ENCODE peak calls at places on chromosomes 7 and 10, in five cellular contexts. T, K, W, M and G are unnamed samples.

GRCh38 chr7:37467017-37467416 is 18.4 kb upstream of the ELMO1 start:
- DNase-seq in M (no peak), W (no peak), T (no peak), K (no peak), G (no peak)

GRCh38 chr7:37315752-37316711 is 132.6 kb downstream of the ELMO1 start:
- DNase-seq in T (no peak), M (no peak), K (no peak), W (no peak), G (no peak)

GRCh38 chr10:60186315-60187071 is 203.2 kb downstream of the ANK3 start:
- DNase-seq in K (no peak), W (no peak), M (peak), T (no peak), G (peak)

GRCh38 chr10:64535131-64535867 is 1014.1 kb downstream of the REEP3 start:
- DNase-seq in W (no peak), K (no peak), T (no peak), M (no peak), G (no peak)

GRCh38 chr10:50326757-50327701 is 75.7 kb upstream of the ASAH2 start:
- DNase-seq in M (peak), K (no peak), W (peak), T (no peak), G (peak)

GRCh38 chr7:129665013-129665401 is 53.5 kb downstream of the NRF1 start:
- DNase-seq in T (no peak), W (no peak), K (peak), M (peak), G (peak)

GRCh38 chr7:81333004-81333403 is 414.2 kb upstream of the SEMA3C start:
- DNase-seq in K (no peak), T (no peak), W (no peak), M (peak), G (no peak)

GRCh38 chr10:122163182-122164027 is 107.7 kb upstream of the BTBD16 start:
- DNase-seq in T (no peak), M (peak), W (no peak), K (peak), G (no peak)

GRCh38 chr10:78803710-78804109 is 265.1 kb upstream of the ZMIZ1 start:
- DNase-seq in W (no peak), M (no peak), T (no peak), K (no peak), G (no peak)

GRCh38 chr7:17944720-17945119 is 4.4 kb upstream of the SNX13 start:
- DNase-seq in T (no peak), W (no peak), K (peak), M (no peak), G (peak)

GRCh38 chr7:98881561-98882315 is 3.4 kb downstream of the TRRAP start:
- DNase-seq in W (no peak), T (no peak), K (no peak), M (no peak), G (no peak)

GRCh38 chr10:15384154-15384553 is 13.1 kb upstream of the FAM171A1 start:
- DNase-seq in T (no peak), K (no peak), W (no peak), M (no peak), G (no peak)

GRCh38 chr7:97025983-97026704 is 1.5 kb upstream of the DLX5 start:
- DNase-seq in K (no peak), T (no peak), W (no peak), M (no peak), G (no peak)

GRCh38 chr7:17099083-17099973 is 199.1 kb upstream of the AHR start:
- DNase-seq in K (no peak), W (no peak), M (no peak), T (no peak), G (peak)

GRCh38 chr7:115340828-115341227 is 418.9 kb downstream of the MDFIC start:
- DNase-seq in M (peak), T (no peak), K (no peak), W (no peak), G (peak)

GRCh38 chr7:102728-103127 is 89.6 kb upstream of the FAM20C start:
- DNase-seq in M (no peak), T (no peak), W (no peak), K (no peak), G (no peak)

GRCh38 chr10:124917168-124917938 is 24.6 kb upstream of the ZRANB1 start:
- DNase-seq in W (peak), T (no peak), K (peak), M (peak), G (peak)

GRCh38 chr7:131638641-131639430 is 82.4 kb upstream of the PODXL start:
- DNase-seq in K (no peak), M (no peak), T (no peak), W (no peak), G (no peak)

GRCh38 chr10:132947843-132948242 is 5.5 kb upstream of the CFAP46 start:
- DNase-seq in K (no peak), W (no peak), M (no peak), T (no peak), G (no peak)

GRCh38 chr7:2876031-2876862 is 32.1 kb upstream of the GNA12 start:
- DNase-seq in W (no peak), K (peak), M (peak), T (no peak), G (no peak)

GRCh38 chr7:83701744-83702143 is 52.8 kb upstream of the SEMA3E start:
- DNase-seq in K (no peak), W (no peak), M (no peak), T (no peak), G (no peak)

DNA sequence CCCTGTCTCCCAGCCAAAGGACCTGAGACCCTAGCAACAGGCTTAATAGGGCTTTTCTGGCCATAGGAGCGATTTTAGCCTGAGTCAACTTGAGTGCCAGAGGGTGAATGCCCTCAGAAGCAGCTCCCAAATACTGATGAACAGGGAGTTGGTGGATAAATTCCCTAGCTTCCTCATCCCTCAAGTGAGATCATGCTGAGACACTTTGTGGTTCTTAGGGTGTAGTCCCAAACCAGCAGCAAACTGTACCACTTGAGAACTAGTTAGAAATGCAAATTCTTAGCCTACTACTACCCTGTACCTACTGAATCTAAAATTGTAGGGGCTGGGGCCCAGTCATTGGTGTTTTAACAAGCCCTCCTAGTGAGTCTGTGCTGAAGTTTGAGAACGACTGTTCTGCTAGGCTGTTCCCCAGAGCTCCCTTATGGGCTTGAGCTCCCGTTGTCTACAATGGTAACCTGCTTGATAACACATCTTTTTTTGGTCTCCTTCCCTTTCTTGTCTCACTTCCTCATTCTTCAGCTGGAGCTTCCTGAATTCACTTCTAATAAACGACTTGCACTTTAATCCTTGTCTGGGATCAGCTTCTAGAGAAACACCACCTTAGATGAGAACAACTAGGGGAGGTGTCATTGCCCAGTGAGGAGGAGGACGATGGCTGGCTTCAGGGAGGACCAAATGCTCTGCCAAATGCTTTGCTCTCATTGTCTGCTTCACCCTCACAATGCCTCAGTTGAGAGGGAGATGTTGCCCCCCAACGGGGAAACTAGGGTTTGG is 18.2 kb upstream of the CDH23 start:
- DNase-seq in W (no peak), M (no peak), T (no peak), K (no peak), G (no peak)
- TF ChIP-seq RCOR1 in W (no peak), M (no peak), T (no peak), K (no peak), G (no peak)

DNA sequence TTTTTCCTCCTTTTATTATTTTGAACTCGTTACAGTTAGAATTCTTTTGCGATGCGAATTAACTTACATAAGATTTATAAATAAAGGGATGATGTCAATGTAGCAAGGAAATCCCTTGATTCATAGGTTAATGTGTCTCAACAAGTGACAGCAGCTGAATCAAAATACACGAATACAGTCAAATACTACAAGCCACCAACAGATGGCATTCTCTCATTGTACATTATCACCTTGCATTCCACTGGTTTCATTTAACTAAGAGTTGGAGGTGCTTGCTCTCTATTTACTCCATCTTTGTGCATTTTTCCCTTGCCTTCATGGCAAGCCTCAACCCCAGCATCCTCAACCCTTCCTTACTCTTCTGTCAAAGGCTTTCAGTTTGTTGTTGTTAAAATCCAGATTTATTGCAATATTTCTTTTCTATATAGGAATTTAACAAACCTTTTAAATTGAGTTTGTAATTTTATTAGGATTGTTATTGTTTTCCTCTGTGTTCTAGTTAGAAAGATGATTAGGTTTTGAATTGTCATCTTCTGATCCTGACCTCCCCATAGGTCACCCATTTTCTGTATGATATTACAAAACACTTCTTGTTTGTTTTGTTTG is 78.3 kb downstream of the SLC25A40 start:
- DNase-seq in T (peak), M (peak), K (peak), W (peak), G (peak)
- TF ChIP-seq RCOR1 in T (no peak), M (no peak), K (no peak), W (no peak), G (no peak)

DNA sequence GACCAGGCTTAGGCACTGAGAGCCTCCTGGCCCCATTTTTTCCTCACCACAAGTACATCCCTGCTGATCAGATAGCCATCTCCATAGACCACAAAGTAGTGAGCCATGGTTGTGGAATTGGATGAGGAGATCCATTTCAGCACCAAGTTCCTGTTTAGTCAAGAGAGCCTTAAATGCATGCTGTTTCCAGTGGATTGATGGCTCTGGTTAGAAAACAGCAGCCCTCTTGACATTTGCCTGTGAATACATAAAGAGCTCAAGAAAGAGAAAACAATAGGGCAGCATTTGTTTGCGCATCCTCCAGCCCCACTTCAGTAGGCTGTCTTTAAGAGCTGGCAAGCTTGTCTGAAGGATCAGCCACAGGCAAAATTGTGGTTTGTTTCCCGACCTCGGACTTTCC is 251.2 kb downstream of the POU6F2 start:
- DNase-seq in M (peak), K (no peak), T (no peak), W (no peak), G (no peak)
- TF ChIP-seq RCOR1 in M (no peak), K (no peak), T (no peak), W (no peak), G (no peak)

GRCh38 chr10:98030093-98030821 is at the start of gene CRTAC1:
- DNase-seq in W (no peak), K (peak), M (no peak), T (no peak), G (peak)
- TF ChIP-seq RCOR1 in W (no peak), K (no peak), M (no peak), T (no peak), G (no peak)